ENCODE peak calls at places on chromosome 18, in ten cellular contexts. F, N, S, J, X, Z, A, G, I and E are unnamed samples.

GRCh38 chr18:47986724-47987455 is 56.4 kb upstream of the SMAD2 start:
- DNase-seq in F (no peak), N (no peak), S (no peak), J (no peak), X (no peak), Z (no peak), A (no peak), G (no peak), I (no peak), E (peak)

GRCh38 chr18:48815581-48816324 is 135.0 kb downstream of the SMAD7 start:
- DNase-seq in F (no peak), N (no peak), S (no peak), J (no peak), X (no peak), Z (no peak), A (no peak), G (no peak), I (no peak), E (no peak)

GRCh38 chr18:62485684-62486083 is 37.1 kb upstream of the ZCCHC2 start:
- DNase-seq in F (no peak), N (no peak), S (no peak), J (no peak), X (peak), Z (peak), A (peak), G (no peak), I (peak), E (no peak)

GRCh38 chr18:10316778-10317177 is 137.7 kb upstream of the APCDD1 start:
- DNase-seq in F (no peak), N (no peak), S (no peak), J (no peak), X (no peak), Z (no peak), A (no peak), G (no peak), I (no peak), E (no peak)

GRCh38 chr18:79496978-79497637 is 101.4 kb downstream of the NFATC1 start:
- DNase-seq in F (no peak), N (no peak), S (peak), J (no peak), X (peak), Z (no peak), A (no peak), G (no peak), I (peak), E (peak)

GRCh38 chr18:77103181-77103875 is 29.3 kb downstream of the MBP start:
- DNase-seq in F (no peak), N (no peak), S (no peak), J (no peak), X (peak), Z (no peak), A (peak), G (no peak), I (no peak), E (no peak)

GRCh38 chr18:79396431-79397287 is 929 bp downstream of the NFATC1 start:
- DNase-seq in F (no peak), N (no peak), S (no peak), J (no peak), X (peak), Z (no peak), A (peak), G (peak), I (no peak), E (no peak)

GRCh38 chr18:48933578-48934399 is 17.0 kb downstream of the SMAD7 start:
- DNase-seq in F (no peak), N (no peak), S (peak), J (no peak), X (no peak), Z (no peak), A (no peak), G (no peak), I (no peak), E (no peak)

GRCh38 chr18:67108894-67109293 is 407.6 kb downstream of the DSEL start:
- DNase-seq in F (no peak), N (no peak), S (no peak), J (no peak), X (no peak), Z (no peak), A (no peak), G (no peak), I (no peak), E (no peak)

GRCh38 chr18:3135536-3135935 is 84.2 kb downstream of the MYOM1 start:
- DNase-seq in F (no peak), N (no peak), S (peak), J (no peak), X (no peak), Z (no peak), A (no peak), G (no peak), I (no peak), E (no peak)

GRCh38 chr18:61039251-61039650 is 294.0 kb upstream of the CDH20 start:
- DNase-seq in F (peak), N (no peak), S (no peak), J (no peak), X (no peak), Z (no peak), A (no peak), G (no peak), I (no peak), E (no peak)

GRCh38 chr18:11162889-11163288 is 13.5 kb upstream of the PIEZO2 start:
- DNase-seq in F (no peak), N (no peak), S (no peak), J (no peak), X (no peak), Z (no peak), A (no peak), G (no peak), I (no peak), E (no peak)

GRCh38 chr18:3454365-3455089 is 4.6 kb downstream of the TGIF1 start:
- DNase-seq in F (no peak), N (no peak), S (no peak), J (no peak), X (peak), Z (peak), A (peak), G (peak), I (no peak), E (peak)

GRCh38 chr18:32259553-32259952 is 69.7 kb downstream of the MEP1B start:
- DNase-seq in F (no peak), N (no peak), S (no peak), J (no peak), X (no peak), Z (no peak), A (no peak), G (no peak), I (no peak), E (no peak)

GRCh38 chr18:3452750-3453539 is 3.0 kb downstream of the TGIF1 start:
- DNase-seq in F (no peak), N (no peak), S (no peak), J (no peak), X (peak), Z (no peak), A (peak), G (no peak), I (no peak), E (no peak)

GRCh38 chr18:11963991-11964484 is 17.3 kb upstream of the IMPA2 start:
- DNase-seq in F (no peak), N (no peak), S (no peak), J (no peak), X (peak), Z (no peak), A (peak), G (no peak), I (no peak), E (no peak)

GRCh38 chr18:67367540-67367939 is 149.0 kb downstream of the DSEL start:
- DNase-seq in F (no peak), N (no peak), S (no peak), J (no peak), X (no peak), Z (no peak), A (peak), G (no peak), I (no peak), E (no peak)

GRCh38 chr18:54604211-54604610 is 13.2 kb downstream of the DYNAP start:
- DNase-seq in F (no peak), N (no peak), S (no peak), J (no peak), X (no peak), Z (no peak), A (no peak), G (no peak), I (no peak), E (no peak)